ENCODE peak calls at places on chromosomes 13 and 19, in eight cellular contexts. U is cardiac muscle cell, Q is osteoblast, T is neural crest cell, B is kidney epithelial cell, L is stomach, F is tibial nerve, V is body of pancreas. Y is an unnamed sample.

GRCh38 chr13:83221256-83221655 is 661.0 kb downstream of the SLITRK1 start:
- DNase-seq in L (no peak), Q (no peak), T (no peak), B (no peak), U (peak), F (no peak), V (no peak), Y (no peak)

GRCh38 chr13:75908137-75908536 is 272.0 kb downstream of the LMO7 start:
- DNase-seq in B (no peak), U (peak), F (no peak), Q (no peak), V (no peak), T (no peak), L (no peak), Y (no peak)

GRCh38 chr19:50500060-50500752 is 10.8 kb downstream of the JOSD2 start:
- DNase-seq in T (no peak), Q (no peak), F (no peak), L (no peak), B (no peak), U (peak), V (no peak), Y (peak)

GRCh38 chr19:3440082-3440481 is 40.2 kb downstream of the SMIM24 start:
- DNase-seq in F (peak), Q (peak), U (no peak), V (peak), L (peak), B (no peak), T (no peak), Y (peak)

GRCh38 chr13:95153647-95154405 is 147.4 kb downstream of the ABCC4 start:
- DNase-seq in L (no peak), T (no peak), V (no peak), F (no peak), B (no peak), Q (no peak), U (no peak), Y (no peak)

GRCh38 chr19:11203194-11204075 is 6.1 kb upstream of the KANK2 start:
- DNase-seq in T (peak), Q (peak), F (peak), L (peak), V (peak), B (no peak), U (peak), Y (peak)

GRCh38 chr13:101869553-101869952 is 417.1 kb downstream of the ITGBL1 start:
- DNase-seq in F (no peak), L (no peak), B (no peak), T (no peak), Q (no peak), U (no peak), V (no peak), Y (no peak)

GRCh38 chr19:2648528-2648937 is 54.0 kb downstream of the GNG7 start:
- DNase-seq in F (peak), T (peak), B (no peak), U (peak), L (peak), Q (peak), V (peak), Y (peak)

GRCh38 chr13:31168736-31169135 is 7.0 kb upstream of the HSPH1 start:
- DNase-seq in F (no peak), B (no peak), T (no peak), U (no peak), L (no peak), V (no peak), Q (no peak), Y (no peak)

GRCh38 chr19:46925548-46925950 is 64.8 kb downstream of the ARHGAP35 start:
- DNase-seq in F (no peak), T (no peak), U (no peak), V (peak), L (peak), B (no peak), Q (no peak), Y (no peak)

GRCh38 chr19:49297403-49297802 is 27.6 kb downstream of the SLC6A16 start:
- DNase-seq in U (no peak), Q (no peak), T (no peak), L (no peak), V (no peak), B (no peak), F (no peak), Y (no peak)

GRCh38 chr19:50510700-50511068 is 307 bp downstream of the JOSD2 start:
- DNase-seq in L (no peak), T (no peak), B (no peak), F (no peak), V (no peak), Q (no peak), U (no peak), Y (no peak)

GRCh38 chr13:92574499-92574898 is 652.1 kb upstream of the GPC6 start:
- DNase-seq in V (no peak), T (no peak), Q (no peak), B (no peak), L (no peak), U (no peak), F (no peak), Y (no peak)

GRCh38 chr13:96771501-96772367 is 222.5 kb downstream of the OXGR1 start:
- DNase-seq in T (no peak), U (no peak), F (no peak), B (no peak), L (no peak), Q (peak), V (no peak), Y (no peak)

GRCh38 chr13:70623260-70623659 is 515.0 kb upstream of the KLHL1 start:
- DNase-seq in F (no peak), L (no peak), B (no peak), T (no peak), Q (peak), V (no peak), U (no peak), Y (no peak)

GRCh38 chr19:51740356-51740755 is 11.3 kb downstream of the FPR1 start:
- DNase-seq in U (no peak), F (no peak), V (no peak), L (no peak), Q (no peak), T (no peak), B (no peak), Y (no peak)

GRCh38 chr19:47626238-47626637 is 17.3 kb downstream of the BICRA start:
- DNase-seq in B (no peak), L (no peak), V (no peak), F (no peak), T (no peak), Q (peak), U (no peak), Y (no peak)

GRCh38 chr13:28582892-28583240 is 76.1 kb upstream of the POMP start:
- DNase-seq in V (no peak), Q (no peak), B (no peak), F (no peak), L (no peak), T (no peak), U (no peak), Y (no peak)

GRCh38 chr13:42740753-42741152 is 40.6 kb upstream of the FAM216B start:
- DNase-seq in L (peak), U (no peak), F (peak), B (peak), Q (peak), T (no peak), V (peak), Y (no peak)

GRCh38 chr13:75511226-75511625 is 26.4 kb downstream of the COMMD6 start:
- DNase-seq in L (no peak), T (no peak), V (no peak), B (no peak), Q (no peak), F (no peak), U (no peak), Y (no peak)

GRCh38 chr19:6662692-6663091 is 7.3 kb downstream of the TNFSF14 start:
- DNase-seq in F (no peak), B (no peak), V (no peak), T (no peak), U (no peak), Q (no peak), L (no peak), Y (no peak)

GRCh38 chr13:20370815-20371421 is 138.8 kb upstream of the GJB6 start:
- DNase-seq in F (no peak), U (no peak), Q (no peak), B (no peak), V (no peak), T (no peak), L (no peak), Y (no peak)

GRCh38 chr13:41916173-41916954 is 44.5 kb downstream of the VWA8 start:
- DNase-seq in U (peak), Q (peak), B (peak), V (no peak), T (no peak), L (no peak), F (no peak), Y (peak)

GRCh38 chr13:40375522-40376171 is 290.8 kb downstream of the FOXO1 start:
- DNase-seq in T (no peak), F (no peak), B (no peak), V (no peak), L (no peak), U (no peak), Q (no peak), Y (no peak)

GRCh38 chr13:30727491-30728350 is 7.6 kb upstream of the ALOX5AP start:
- DNase-seq in V (no peak), U (no peak), F (no peak), B (no peak), Q (no peak), L (no peak), T (no peak), Y (no peak)

GRCh38 chr13:46682015-46682414 is 114.9 kb downstream of the ESD start:
- DNase-seq in B (no peak), F (no peak), L (no peak), T (no peak), Q (peak), V (no peak), U (no peak), Y (no peak)

GRCh38 chr19:48918801-48919247 is 14.7 kb upstream of the DHDH start:
- DNase-seq in U (peak), Q (peak), F (no peak), B (no peak), T (peak), L (no peak), V (no peak), Y (no peak)

DNA sequence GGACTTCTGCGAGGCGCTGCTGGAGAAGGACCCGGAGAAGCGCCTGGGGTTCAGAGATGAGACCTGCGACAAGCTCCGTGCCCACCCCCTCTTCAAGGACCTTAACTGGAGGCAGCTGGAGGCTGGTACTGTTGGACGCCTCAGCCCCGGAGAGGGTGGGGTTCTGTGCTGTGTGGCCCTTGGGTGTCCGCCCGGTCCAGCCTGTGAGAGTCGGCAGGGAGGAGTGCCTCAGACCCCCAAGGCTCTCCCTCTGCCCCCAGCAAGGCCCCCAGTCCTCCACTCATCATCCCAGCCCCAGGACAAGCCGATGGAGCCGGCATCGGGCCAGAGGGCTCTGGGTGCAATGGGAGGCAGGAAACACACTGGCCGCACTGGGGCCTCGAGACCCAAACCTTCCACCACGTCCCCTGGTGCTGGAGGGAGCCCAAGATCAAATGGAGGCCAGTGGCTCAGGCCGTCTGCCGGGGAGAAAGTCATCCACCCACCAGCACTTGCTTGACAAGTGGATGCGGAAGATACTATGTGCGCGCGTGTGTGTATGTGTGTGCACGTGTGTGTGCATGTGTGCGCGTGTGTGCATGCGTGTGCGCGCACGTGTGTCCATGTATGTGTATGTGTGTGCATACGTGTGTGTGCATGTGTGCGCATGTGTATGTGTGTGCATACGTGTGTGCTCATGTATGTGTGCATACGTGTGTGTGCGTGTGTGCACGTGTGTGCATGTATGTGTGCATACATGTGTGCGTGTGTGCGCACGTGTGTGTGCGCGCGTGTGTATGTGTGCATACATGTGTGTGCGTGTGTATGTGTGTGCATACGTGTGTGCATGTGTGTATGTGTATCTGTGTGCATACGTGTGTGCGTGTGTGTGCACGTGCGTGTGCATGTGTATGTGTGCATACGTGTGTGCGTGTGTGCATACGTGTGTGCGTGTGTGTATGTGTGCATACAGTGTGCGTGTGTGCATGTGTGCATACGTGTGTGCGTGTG is 25.8 kb upstream of the TMEM255B start:
- DNase-seq in T (no peak), U (no peak), B (no peak), V (no peak), L (no peak), F (no peak), Q (no peak), Y (no peak)
- TF ChIP-seq CTCF in T (no peak), U (no peak), B (no peak), V (no peak), L (no peak), F (no peak), Q (no peak), Y (no peak)

DNA sequence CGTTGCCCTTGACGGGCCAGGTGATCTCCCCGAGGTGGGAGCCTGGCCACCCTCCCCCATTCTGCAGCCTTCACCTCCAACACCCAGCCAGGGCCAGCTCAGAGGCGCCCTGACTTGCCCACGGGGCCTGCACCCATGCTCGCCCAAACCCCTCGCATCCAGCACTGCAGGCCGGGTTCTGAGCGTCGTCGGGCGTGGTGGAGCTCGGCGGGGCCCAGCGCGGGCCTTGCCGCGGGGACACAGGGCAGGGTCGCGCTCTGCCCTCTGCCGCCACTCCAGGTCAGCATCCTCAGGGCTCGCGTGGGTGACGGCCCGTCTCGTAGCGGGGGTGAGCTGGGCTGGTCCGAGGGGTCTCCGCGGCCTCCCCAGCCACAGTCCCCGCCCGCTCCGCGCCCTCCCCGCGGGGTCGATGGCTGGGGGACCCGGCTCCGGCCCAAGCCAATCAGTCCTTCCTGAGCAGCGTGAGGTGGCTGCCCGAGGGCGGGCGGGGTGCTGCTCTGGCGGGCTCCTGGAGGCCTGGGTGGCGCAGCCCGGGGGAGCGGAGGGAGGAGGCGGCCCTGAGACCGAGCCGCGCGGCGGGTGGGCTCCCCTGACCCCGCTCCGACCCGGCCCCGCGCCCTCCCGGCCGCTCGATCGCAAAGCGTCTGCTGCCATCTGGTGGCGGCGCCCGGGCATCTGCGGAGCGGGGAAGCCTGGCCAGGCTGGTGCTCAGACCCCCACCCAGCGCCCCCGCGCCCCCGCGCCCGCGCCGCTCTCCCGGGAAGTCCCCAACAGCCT is 61.4 kb downstream of the CCNE1 start:
- DNase-seq in B (no peak), F (peak), Q (peak), U (peak), T (peak), L (peak), V (peak), Y (peak)
- TF ChIP-seq CTCF in B (peak), F (peak), Q (peak), U (peak), T (peak), L (no peak), V (peak), Y (peak)

GRCh38 chr13:113145911-113146598 is 12.4 kb upstream of the PROZ start:
- DNase-seq in V (no peak), B (no peak), Q (peak), T (no peak), U (no peak), L (no peak), F (no peak), Y (no peak)
- TF ChIP-seq CTCF in V (no peak), B (no peak), Q (no peak), T (no peak), U (no peak), L (no peak), F (no peak), Y (no peak)

DNA sequence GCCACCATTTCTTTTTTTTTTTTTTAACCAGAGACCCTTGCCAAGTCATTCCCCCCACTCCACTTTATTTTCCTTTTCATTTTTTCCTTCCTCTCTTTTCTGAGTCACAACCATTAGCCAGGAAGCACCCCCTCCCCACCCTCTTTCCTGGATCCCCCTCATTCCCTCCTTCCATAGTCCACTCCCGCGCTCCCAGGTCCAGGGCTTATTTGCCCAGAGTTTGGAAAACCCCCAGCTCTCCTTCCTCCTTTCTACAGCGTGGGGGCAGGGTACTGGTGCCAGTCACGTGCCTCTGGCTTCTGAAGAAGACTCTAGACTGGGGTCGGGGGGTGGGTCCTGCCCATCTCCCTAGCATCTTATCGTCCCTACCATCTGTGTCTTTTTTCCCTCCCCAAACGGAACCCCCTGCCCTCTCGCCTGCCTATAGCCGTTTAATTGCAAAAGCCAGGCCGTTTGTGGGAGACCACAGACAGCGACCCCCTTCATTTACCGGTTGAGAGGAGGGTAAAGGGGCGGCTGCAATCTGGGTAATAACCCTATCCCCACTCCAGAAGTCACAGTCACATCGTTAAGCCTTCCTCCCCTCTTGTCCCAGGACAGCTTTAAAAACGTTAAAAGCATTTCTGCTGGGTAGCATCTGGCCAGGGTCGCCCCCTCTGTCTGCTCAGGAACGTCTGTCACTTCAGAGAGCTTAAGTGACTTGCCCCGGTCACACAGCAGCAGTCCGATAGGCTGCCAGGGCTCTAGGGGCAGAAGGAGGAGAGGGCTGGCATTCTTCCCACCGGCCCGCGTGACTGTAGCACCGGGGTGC is 961 bp upstream of the CALR start:
- DNase-seq in U (peak), T (peak), F (peak), V (peak), Q (peak), L (peak), B (no peak), Y (no peak)
- TF ChIP-seq CTCF in U (no peak), T (no peak), F (no peak), V (no peak), Q (no peak), L (no peak), B (no peak), Y (no peak)

GRCh38 chr19:45526971-45527370 is 19.7 kb downstream of the VASP start:
- DNase-seq in F (no peak), L (no peak), T (no peak), V (no peak), Q (no peak), U (no peak), B (no peak), Y (no peak)

GRCh38 chr19:45528744-45529453 is 21.6 kb downstream of the VASP start:
- DNase-seq in Q (peak), T (no peak), F (no peak), B (no peak), V (peak), L (peak), U (peak), Y (no peak)

GRCh38 chr19:45527731-45528130 is 20.5 kb downstream of the VASP start:
- DNase-seq in B (no peak), U (no peak), F (no peak), L (no peak), Q (peak), V (no peak), T (no peak), Y (no peak)

GRCh38 chr19:45526143-45526542 is 18.9 kb downstream of the VASP start:
- DNase-seq in L (peak), V (peak), B (no peak), U (peak), F (peak), T (peak), Q (peak), Y (no peak)

GRCh38 chr19:45528149-45528743 is 21.0 kb downstream of the VASP start:
- DNase-seq in V (peak), Q (no peak), B (no peak), F (no peak), L (no peak), T (no peak), U (no peak), Y (no peak)
- TF ChIP-seq CTCF in V (no peak), Q (no peak), B (no peak), F (no peak), L (no peak), T (no peak), U (no peak), Y (no peak)

DNA sequence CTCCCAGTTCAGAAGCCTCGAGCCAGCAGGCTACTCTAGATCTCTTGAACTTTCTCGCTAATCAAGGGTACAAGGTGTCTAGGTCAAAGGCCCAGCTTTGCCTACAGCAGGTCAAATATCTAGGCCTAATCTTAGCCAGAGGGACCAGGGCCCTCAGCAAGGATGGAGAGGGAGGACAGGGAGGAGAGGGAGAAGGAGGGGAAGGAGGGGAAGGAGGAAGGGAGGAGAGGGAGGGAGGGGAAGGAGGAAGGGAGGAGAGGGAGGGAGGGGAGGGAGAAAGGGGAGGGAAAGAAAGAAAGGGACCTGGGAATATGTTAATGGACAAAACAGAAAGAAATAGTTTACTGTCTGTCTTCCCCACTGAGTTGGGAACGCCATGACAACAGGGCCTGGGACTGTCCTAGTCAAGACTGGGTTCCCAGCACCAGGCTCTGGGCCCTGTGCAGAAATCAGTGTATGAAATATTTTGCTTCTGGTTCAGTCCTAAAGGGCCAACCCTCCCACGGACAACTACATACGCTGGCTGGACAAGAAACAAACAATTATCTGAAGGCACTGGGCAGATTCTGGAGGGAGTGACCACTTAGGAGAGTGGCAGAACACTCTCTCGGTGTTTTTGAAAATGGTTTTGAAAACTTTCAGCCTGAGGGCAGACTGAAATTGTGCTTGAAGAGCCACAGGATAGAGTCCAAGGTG is 4.6 kb downstream of the ECH1 start:
- DNase-seq in B (no peak), U (no peak), F (no peak), T (no peak), L (no peak), V (no peak), Q (no peak), Y (no peak)
- TF ChIP-seq CTCF in B (no peak), U (no peak), F (no peak), T (no peak), L (no peak), V (no peak), Q (no peak), Y (no peak)

Y was measured in GM10248.